ENCODE peak calls at places on chromosomes 7 and 10, in seven cellular contexts. I is nucleus accumbens, Y is AG09309, F is anterior cingulate cortex, O is EL, M is fibroblast of pulmonary artery, V is PC-3. Q is an unnamed sample.

GRCh38 chr7:8379264-8379663 is 54.1 kb upstream of the NXPH1 start:
- DNase-seq in I (peak), Y (no peak), F (peak), O (no peak), M (no peak), V (no peak), Q (no peak)

GRCh38 chr10:70890917-70891431 is 2.6 kb upstream of the PCBD1 start:
- DNase-seq in I (peak), Y (no peak), F (peak), O (no peak), M (peak), V (no peak), Q (no peak)

GRCh38 chr10:52741851-52742250 is 30.7 kb downstream of the MBL2 start:
- DNase-seq in I (no peak), Y (no peak), F (no peak), O (no peak), M (no peak), V (no peak), Q (no peak)

GRCh38 chr10:121999301-121999700 is 10.3 kb downstream of the TACC2 start:
- DNase-seq in I (no peak), Y (no peak), F (no peak), O (no peak), M (no peak), V (no peak), Q (no peak)

GRCh38 chr10:132648072-132648855 is 110.7 kb downstream of the INPP5A start:
- DNase-seq in I (peak), Y (no peak), F (no peak), O (no peak), M (no peak), V (no peak), Q (no peak)

GRCh38 chr10:113585949-113586348 is 33.1 kb downstream of the HABP2 start:
- DNase-seq in I (no peak), Y (no peak), F (no peak), O (no peak), M (no peak), V (peak), Q (peak)

GRCh38 chr10:62177111-62177510 is 91.5 kb downstream of the RTKN2 start:
- DNase-seq in I (no peak), Y (no peak), F (no peak), O (no peak), M (peak), V (no peak), Q (no peak)

GRCh38 chr7:27346531-27347260 is 104.1 kb downstream of the EVX1 start:
- DNase-seq in I (peak), Y (peak), F (no peak), O (peak), M (peak), V (peak), Q (peak)

GRCh38 chr7:128167316-128167691 is 73.8 kb upstream of the LEP start:
- DNase-seq in I (peak), Y (no peak), F (peak), O (peak), M (peak), V (peak), Q (peak)

GRCh38 chr7:50921114-50921513 is 138.4 kb upstream of the GRB10 start:
- DNase-seq in I (peak), Y (no peak), F (no peak), O (no peak), M (no peak), V (peak), Q (no peak)

GRCh38 chr10:93219347-93219746 is 145.7 kb downstream of the CYP26A1 start:
- DNase-seq in I (no peak), Y (no peak), F (no peak), O (no peak), M (no peak), V (no peak), Q (no peak)

GRCh38 chr10:12631216-12631615 is 281.9 kb downstream of the CAMK1D start:
- DNase-seq in I (no peak), Y (no peak), F (no peak), O (peak), M (peak), V (no peak), Q (peak)

GRCh38 chr10:77266242-77266641 is 371.4 kb downstream of the KCNMA1 start:
- DNase-seq in I (no peak), Y (no peak), F (no peak), O (no peak), M (no peak), V (no peak), Q (no peak)

GRCh38 chr10:99742240-99742639 is 10.2 kb downstream of the CUTC start:
- DNase-seq in I (no peak), Y (no peak), F (no peak), O (peak), M (no peak), V (no peak), Q (no peak)

GRCh38 chr7:132117181-132117580 is 459.1 kb downstream of the PLXNA4 start:
- DNase-seq in I (no peak), Y (no peak), F (no peak), O (peak), M (peak), V (peak), Q (peak)

GRCh38 chr10:95289003-95289920 is 1.5 kb downstream of the PDLIM1 start:
- DNase-seq in I (no peak), Y (no peak), F (no peak), O (peak), M (peak), V (peak), Q (no peak)

GRCh38 chr10:82221750-82222149 is 346.8 kb downstream of the NRG3 start:
- DNase-seq in I (no peak), Y (no peak), F (no peak), O (no peak), M (no peak), V (no peak), Q (no peak)

GRCh38 chr10:108086502-108086901 is 922.0 kb upstream of the SORCS1 start:
- DNase-seq in I (no peak), Y (no peak), F (no peak), O (no peak), M (no peak), V (no peak), Q (no peak)

GRCh38 chr7:156031679-156032478 is 219.6 kb upstream of the SHH start:
- DNase-seq in I (no peak), Y (no peak), F (no peak), O (no peak), M (no peak), V (no peak), Q (no peak)

GRCh38 chr7:47827886-47828285 is 120.4 kb downstream of the PKD1L1 start:
- DNase-seq in I (no peak), Y (no peak), F (no peak), O (no peak), M (no peak), V (no peak), Q (no peak)

GRCh38 chr10:114096864-114097263 is 53.2 kb downstream of the ADRB1 start:
- DNase-seq in I (no peak), Y (no peak), F (no peak), O (no peak), M (no peak), V (no peak), Q (no peak)

GRCh38 chr7:47228386-47229014 is 353.4 kb downstream of the TNS3 start:
- DNase-seq in I (no peak), Y (no peak), F (no peak), O (no peak), M (no peak), V (peak), Q (peak)

GRCh38 chr7:117781707-117782106 is 91.5 kb downstream of the CTTNBP2 start:
- DNase-seq in I (no peak), Y (no peak), F (no peak), O (no peak), M (no peak), V (peak), Q (no peak)

GRCh38 chr7:2893411-2893861 is 49.3 kb upstream of the GNA12 start:
- DNase-seq in I (no peak), Y (no peak), F (no peak), O (no peak), M (no peak), V (no peak), Q (peak)

GRCh38 chr10:80154978-80155695 is 22.6 kb downstream of the PLAC9 start:
- DNase-seq in I (no peak), Y (peak), F (no peak), O (peak), M (peak), V (peak), Q (peak)

GRCh38 chr7:27677912-27678612 is 15.4 kb upstream of the HIBADH start:
- DNase-seq in I (no peak), Y (peak), F (no peak), O (peak), M (peak), V (peak), Q (peak)

GRCh38 chr10:74855027-74855426 is 28.6 kb downstream of the KAT6B start:
- DNase-seq in I (no peak), Y (no peak), F (no peak), O (no peak), M (no peak), V (no peak), Q (no peak)

GRCh38 chr7:119482209-119482608 is 790.8 kb upstream of the KCND2 start:
- DNase-seq in I (no peak), Y (no peak), F (no peak), O (no peak), M (peak), V (peak), Q (peak)

Q was measured in A172.